ENCODE peak calls at places on chromosome 18, in nine cellular contexts. F is NT2/D1, X is SJSA1, Y is sigmoid colon, C is endodermal cell, O is pancreas, U is GM23338, B is tibial artery, T is hepatocyte. Z is an unnamed sample. For H3K4me1 and H3K27me3, the result is how much of the 10 kb centered on the place peaks cover.

GRCh38 chr18:53153281-53153680 is 813.3 kb downstream of the DCC start:
- DNase-seq in F (peak), X (no peak), Y (no peak), C (peak), O (no peak), U (peak), B (no peak), T (peak), Z (peak)

GRCh38 chr18:36075862-36076587 is 8.7 kb upstream of the RPRD1A start:
- DNase-seq in F (no peak), X (no peak), Y (no peak), C (no peak), O (no peak), U (no peak), B (no peak), T (peak), Z (no peak)

GRCh38 chr18:8777846-8778245 is 72.5 kb downstream of the MTCL1 start:
- DNase-seq in F (no peak), X (no peak), Y (no peak), C (no peak), O (no peak), U (no peak), B (no peak), T (no peak), Z (no peak)

GRCh38 chr18:31064130-31064529 is 21.6 kb upstream of the DSC3 start:
- DNase-seq in F (no peak), X (no peak), Y (no peak), C (no peak), O (no peak), U (no peak), B (no peak), T (no peak), Z (no peak)

GRCh38 chr18:77038182-77038581 is 94.4 kb downstream of the MBP start:
- DNase-seq in F (no peak), X (no peak), Y (no peak), C (no peak), O (no peak), U (no peak), B (no peak), T (no peak), Z (no peak)

GRCh38 chr18:70781860-70782453 is 493.1 kb downstream of the SOCS6 start:
- DNase-seq in F (peak), X (peak), Y (no peak), C (peak), O (no peak), U (peak), B (peak), T (peak), Z (peak)

GRCh38 chr18:56148373-56148772 is 490.0 kb downstream of the TXNL1 start:
- DNase-seq in F (no peak), X (peak), Y (no peak), C (no peak), O (no peak), U (no peak), B (no peak), T (no peak), Z (no peak)

GRCh38 chr18:51890762-51891161 is 449.2 kb upstream of the DCC start:
- DNase-seq in F (no peak), X (no peak), Y (no peak), C (no peak), O (peak), U (no peak), B (no peak), T (peak), Z (peak)

GRCh38 chr18:75161629-75162028 is 47.3 kb downstream of the PTGR3 start:
- DNase-seq in F (no peak), X (peak), Y (no peak), C (peak), O (no peak), U (no peak), B (no peak), T (no peak), Z (no peak)

GRCh38 chr18:5456577-5457466 is 87.0 kb downstream of the EPB41L3 start:
- DNase-seq in F (no peak), X (no peak), Y (peak), C (peak), O (no peak), U (peak), B (no peak), T (peak), Z (peak)

GRCh38 chr18:36365836-36366775 is 68.6 kb downstream of the FHOD3 start:
- DNase-seq in F (no peak), X (no peak), Y (no peak), C (no peak), O (no peak), U (no peak), B (no peak), T (no peak), Z (no peak)

GRCh38 chr18:46656326-46657114 is 500 bp downstream of the LOXHD1 start:
- DNase-seq in F (no peak), X (no peak), Y (peak), C (no peak), O (peak), U (no peak), B (no peak), T (no peak), Z (no peak)

GRCh38 chr18:77103991-77104521 is 28.5 kb downstream of the MBP start:
- DNase-seq in F (no peak), X (no peak), Y (no peak), C (no peak), O (no peak), U (no peak), B (no peak), T (no peak), Z (no peak)

GRCh38 chr18:63234432-63234831 is 85.1 kb downstream of the BCL2 start:
- DNase-seq in F (no peak), X (no peak), Y (no peak), C (no peak), O (no peak), U (no peak), B (no peak), T (no peak), Z (no peak)

GRCh38 chr18:12433829-12434540 is 26.3 kb downstream of the PRELID3A start:
- DNase-seq in F (no peak), X (no peak), Y (no peak), C (no peak), O (no peak), U (no peak), B (no peak), T (no peak), Z (no peak)

GRCh38 chr18:65737346-65737745 is 13.5 kb upstream of the CDH7 start:
- DNase-seq in F (no peak), X (no peak), Y (no peak), C (no peak), O (no peak), U (no peak), B (no peak), T (no peak), Z (peak)

GRCh38 chr18:21722687-21723086 is 17.9 kb upstream of the MIB1 start:
- DNase-seq in F (no peak), X (no peak), Y (no peak), C (no peak), O (no peak), U (no peak), B (no peak), T (no peak), Z (no peak)

GRCh38 chr18:51009071-51009470 is 20.9 kb upstream of the SMAD4 start:
- DNase-seq in F (no peak), X (no peak), Y (no peak), C (no peak), O (no peak), U (no peak), B (no peak), T (no peak), Z (no peak)

GRCh38 chr18:21293479-21293878 is 51.4 kb downstream of the GREB1L start:
- DNase-seq in F (no peak), X (no peak), Y (no peak), C (no peak), O (no peak), U (no peak), B (no peak), T (no peak), Z (no peak)

GRCh38 chr18:60235164-60235563 is 137.4 kb downstream of the MC4R start:
- DNase-seq in F (no peak), X (no peak), Y (no peak), C (no peak), O (no peak), U (peak), B (no peak), T (no peak), Z (no peak)

GRCh38 chr18:36187826-36188721 is 777 bp downstream of the MOCOS start:
- DNase-seq in F (no peak), X (no peak), Y (no peak), C (peak), O (peak), U (peak), B (no peak), T (peak), Z (no peak)

GRCh38 chr18:49459404-49460171 is 857 bp downstream of the DYM start:
- DNase-seq in F (no peak), X (no peak), Y (no peak), C (no peak), O (no peak), U (peak), B (peak), T (no peak), Z (no peak)

GRCh38 chr18:9058426-9058825 is 44.1 kb upstream of the NDUFV2 start:
- DNase-seq in F (no peak), X (no peak), Y (no peak), C (no peak), O (no peak), U (no peak), B (no peak), T (no peak), Z (no peak)

GRCh38 chr18:9705183-9705864 is 2.8 kb upstream of the RAB31 start:
- DNase-seq in F (no peak), X (no peak), Y (peak), C (no peak), O (no peak), U (no peak), B (no peak), T (peak), Z (no peak)

GRCh38 chr18:46950064-46950656 is 32.8 kb downstream of the KATNAL2 start:
- DNase-seq in F (no peak), X (no peak), Y (no peak), C (no peak), O (no peak), U (peak), B (no peak), T (peak), Z (peak)

GRCh38 chr18:22668496-22668895 is 250.8 kb upstream of the CTAGE1 start:
- DNase-seq in F (no peak), X (no peak), Y (no peak), C (no peak), O (no peak), U (no peak), B (no peak), T (no peak), Z (no peak)

GRCh38 chr18:31555971-31556747 is 35.5 kb upstream of the TTR start:
- DNase-seq in F (peak), X (no peak), Y (no peak), C (peak), O (no peak), U (peak), B (no peak), T (peak), Z (no peak)

GRCh38 chr18:3012306-3012919 is 531 bp downstream of the LPIN2 start:
- DNase-seq in F (no peak), X (no peak), Y (peak), C (peak), O (peak), U (peak), B (peak), T (peak), Z (peak)

GRCh38 chr18:62490967-62491366 is 31.9 kb upstream of the ZCCHC2 start:
- DNase-seq in F (no peak), X (no peak), Y (no peak), C (no peak), O (no peak), U (peak), B (no peak), T (no peak), Z (no peak)

DNA sequence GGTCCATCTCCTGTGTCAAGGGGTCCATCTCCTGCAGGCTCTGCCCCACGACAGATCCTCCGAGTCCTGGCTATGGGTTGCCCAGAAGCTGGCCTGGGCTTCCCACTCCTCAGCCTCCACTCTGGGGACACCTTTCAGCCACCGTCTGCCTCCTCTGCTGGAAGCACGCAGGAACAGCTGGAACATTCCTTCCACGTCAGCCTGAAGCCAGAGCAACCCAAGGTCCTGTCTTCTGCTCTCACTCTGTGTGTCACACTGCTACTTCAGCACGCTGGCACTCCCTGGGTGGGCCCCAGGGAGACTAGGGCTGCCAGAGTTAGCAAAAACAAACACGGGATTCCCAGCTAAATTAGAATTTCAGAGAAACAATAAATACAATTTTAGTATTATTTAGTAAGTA is 148.8 kb downstream of the HRH4 start:
- DNase-seq in F (no peak), X (no peak), Y (no peak), C (no peak), O (no peak), U (no peak), B (no peak), T (no peak), Z (peak)
- H3K4me1 ChIP-seq in F (under half), X (under half), Y (under half), C (under half), O (under half), U (under half), B (under half), T (under half), Z (under half)

GRCh38 chr18:32770651-32771168 is 2.1 kb downstream of the KLHL14 start:
- DNase-seq in F (no peak), X (no peak), Y (no peak), C (peak), O (peak), U (peak), B (no peak), T (peak), Z (no peak)
- H3K27me3 ChIP-seq in F (half or more), X (under half), Y (under half), C (half or more), O (under half), U (half or more), B (under half), T (half or more), Z (under half)

DNA sequence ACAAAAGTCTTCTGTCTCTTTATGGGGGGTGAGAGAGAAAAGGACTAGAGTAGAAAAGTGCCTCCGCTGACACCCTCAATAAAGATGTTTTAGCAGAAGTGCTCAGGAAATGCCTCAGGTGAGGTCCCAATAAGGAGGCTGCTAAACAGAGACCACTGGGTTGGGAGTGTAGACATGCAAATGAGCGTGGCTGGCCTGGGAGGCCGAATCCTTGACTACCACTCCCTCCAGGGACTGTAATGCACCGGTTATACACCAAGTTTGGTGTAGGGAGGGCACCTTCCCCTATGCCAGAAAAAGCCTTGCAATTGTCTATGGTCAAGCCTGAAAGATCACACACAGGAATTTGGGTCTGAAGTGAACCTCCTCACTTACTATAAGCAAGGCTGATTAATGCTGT is 1.8 kb downstream of the TMX3 start:
- DNase-seq in F (no peak), X (no peak), Y (no peak), C (peak), O (no peak), U (peak), B (no peak), T (no peak), Z (no peak)
- H3K4me3 ChIP-seq in F (no peak), X (no peak), Y (no peak), C (peak), O (no peak), U (peak), B (no peak), T (no peak), Z (no peak)

GRCh38 chr18:59141294-59142068 is 1.8 kb downstream of the SEC11C start:
- DNase-seq in F (no peak), X (no peak), Y (no peak), C (no peak), O (no peak), U (no peak), B (no peak), T (peak), Z (no peak)
- H3K4me1 ChIP-seq in F (under half), X (under half), Y (under half), C (under half), O (under half), U (under half), B (under half), T (under half), Z (under half)

GRCh38 chr18:78818495-78818894 is 161.1 kb upstream of the SALL3 start:
- DNase-seq in F (no peak), X (peak), Y (no peak), C (no peak), O (peak), U (no peak), B (no peak), T (no peak), Z (no peak)

GRCh38 chr18:78814766-78815165 is 164.9 kb upstream of the SALL3 start:
- DNase-seq in F (no peak), X (no peak), Y (no peak), C (no peak), O (no peak), U (no peak), B (no peak), T (no peak), Z (no peak)

GRCh38 chr18:78816114-78816513 is 163.5 kb upstream of the SALL3 start:
- DNase-seq in F (no peak), X (no peak), Y (no peak), C (no peak), O (peak), U (no peak), B (no peak), T (no peak), Z (no peak)

GRCh38 chr18:78818961-78819360 is 160.7 kb upstream of the SALL3 start:
- DNase-seq in F (no peak), X (no peak), Y (no peak), C (peak), O (peak), U (no peak), B (no peak), T (no peak), Z (no peak)

GRCh38 chr18:78816916-78817315 is 162.7 kb upstream of the SALL3 start:
- DNase-seq in F (no peak), X (no peak), Y (no peak), C (no peak), O (peak), U (no peak), B (no peak), T (no peak), Z (no peak)
- H3K27me3 ChIP-seq in F (under half), X (under half), Y (under half), C (under half), O (under half), U (under half), B (under half), T (under half), Z (under half)

DNA sequence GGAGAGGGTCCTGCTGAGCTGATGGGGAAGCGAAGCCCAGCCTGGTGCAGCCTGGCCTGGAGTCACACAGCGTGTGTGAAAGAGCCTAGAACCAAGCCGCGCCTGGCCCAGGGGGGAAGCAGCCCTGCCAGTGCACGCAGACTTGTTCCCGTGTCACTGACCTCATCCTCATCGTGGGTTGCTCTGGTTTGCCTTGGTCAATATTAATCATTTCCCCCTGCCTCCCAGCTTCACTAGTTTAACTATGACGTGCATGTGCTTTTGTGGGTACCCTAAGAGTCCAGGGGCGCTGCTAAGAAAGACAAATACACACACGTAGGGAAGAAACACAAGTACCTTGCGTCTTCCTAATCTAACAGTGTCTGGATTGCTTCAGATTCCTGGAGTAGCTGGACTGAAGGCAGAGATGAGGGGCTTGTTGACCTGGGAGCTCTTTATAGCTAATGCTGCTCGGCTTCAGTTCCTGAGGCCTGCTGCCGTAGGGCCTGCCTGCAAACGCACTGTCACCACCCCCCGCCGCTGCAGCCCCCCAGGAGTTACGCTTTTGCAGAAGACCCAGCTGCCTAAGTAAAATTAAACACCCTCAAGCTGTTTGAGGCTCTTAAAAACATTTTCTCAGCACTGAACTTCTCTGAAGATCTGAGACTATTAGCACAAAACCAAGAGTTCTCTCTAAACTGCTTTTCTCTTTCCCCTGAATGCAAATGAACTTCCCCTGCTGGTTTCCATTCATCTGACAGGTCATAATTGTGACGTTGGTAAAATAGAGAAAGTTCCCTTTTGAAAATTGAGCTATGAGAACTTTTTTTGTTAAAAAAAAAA is 159.2 kb downstream of the FAM210A start:
- DNase-seq in F (no peak), X (no peak), Y (peak), C (no peak), O (no peak), U (no peak), B (peak), T (no peak), Z (no peak)
- H3K4me3 ChIP-seq in F (no peak), X (no peak), Y (no peak), C (no peak), O (no peak), U (no peak), B (no peak), T (no peak), Z (no peak)

GRCh38 chr18:57437433-57437781 is 2.2 kb downstream of the ONECUT2 start:
- DNase-seq in F (no peak), X (no peak), Y (no peak), C (peak), O (no peak), U (peak), B (no peak), T (no peak), Z (no peak)

GRCh38 chr18:57436193-57436964 is 1.2 kb downstream of the ONECUT2 start:
- DNase-seq in F (no peak), X (no peak), Y (no peak), C (peak), O (peak), U (peak), B (no peak), T (no peak), Z (no peak)

GRCh38 chr18:57434536-57435494 is at the start of gene ONECUT2:
- DNase-seq in F (peak), X (peak), Y (peak), C (peak), O (peak), U (peak), B (peak), T (peak), Z (peak)

GRCh38 chr18:57436965-57437333 is 1.8 kb downstream of the ONECUT2 start:
- DNase-seq in F (no peak), X (no peak), Y (no peak), C (no peak), O (no peak), U (no peak), B (no peak), T (no peak), Z (no peak)

GRCh38 chr18:57435851-57436192 is 648 bp downstream of the ONECUT2 start:
- DNase-seq in F (no peak), X (no peak), Y (no peak), C (no peak), O (no peak), U (peak), B (no peak), T (no peak), Z (no peak)
- H3K4me1 ChIP-seq in F (under half), X (under half), Y (half or more), C (under half), O (under half), U (half or more), B (half or more), T (under half), Z (under half)

DNA sequence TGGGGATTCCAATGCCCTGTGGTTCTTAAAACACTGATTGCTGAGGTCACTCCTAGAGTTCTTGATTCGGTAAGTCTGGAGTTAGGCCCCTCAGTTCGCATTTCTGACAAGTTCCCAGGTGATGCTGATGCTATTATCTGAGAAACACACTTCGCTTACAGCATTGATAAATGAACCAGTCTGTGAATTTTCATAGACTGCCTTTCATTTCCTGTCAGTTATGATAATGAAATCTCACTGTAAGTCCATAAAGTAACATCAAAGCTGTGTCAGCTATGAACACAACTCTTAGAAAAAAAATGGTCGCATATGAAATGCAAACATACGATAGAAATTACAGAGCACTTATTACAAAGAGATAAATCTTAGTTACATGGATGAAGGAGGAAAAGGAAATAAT is 213.9 kb downstream of the DLGAP1 start:
- DNase-seq in F (no peak), X (no peak), Y (no peak), C (no peak), O (no peak), U (peak), B (no peak), T (no peak), Z (no peak)
- H3K27me3 ChIP-seq in F (under half), X (under half), Y (under half), C (under half), O (under half), U (half or more), B (under half), T (under half), Z (under half)